ENCODE peak calls at places on chromosomes 7 and 10, in seven cellular contexts. K, D, P, R, J, B and Q are unnamed samples.

GRCh38 chr10:35574924-35575352 is 30.2 kb upstream of the GJD4 start:
- DNase-seq in K (peak), D (peak), P (peak), R (peak), J (no peak), B (no peak), Q (peak)

GRCh38 chr7:47503283-47503682 is 78.6 kb downstream of the TNS3 start:
- DNase-seq in K (peak), D (no peak), P (no peak), R (no peak), J (no peak), B (no peak), Q (peak)

GRCh38 chr10:75230600-75231038 is 5.1 kb downstream of the COMTD1 start:
- DNase-seq in K (peak), D (peak), P (no peak), R (peak), J (peak), B (peak), Q (peak)

GRCh38 chr7:149774237-149775175 is 1.1 kb upstream of the ZNF467 start:
- DNase-seq in K (no peak), D (peak), P (no peak), R (peak), J (no peak), B (no peak), Q (no peak)

GRCh38 chr7:2172311-2173183 is 60.2 kb downstream of the MAD1L1 start:
- DNase-seq in K (peak), D (no peak), P (no peak), R (peak), J (no peak), B (no peak), Q (peak)

GRCh38 chr10:16663472-16663871 is 141.8 kb upstream of the C1QL3 start:
- DNase-seq in K (no peak), D (no peak), P (no peak), R (no peak), J (no peak), B (no peak), Q (no peak)

GRCh38 chr10:110212119-110213006 is 5.0 kb downstream of the MXI1 start:
- DNase-seq in K (no peak), D (no peak), P (no peak), R (no peak), J (no peak), B (no peak), Q (no peak)

GRCh38 chr10:20622522-20623270 is 274.4 kb downstream of the NEBL start:
- DNase-seq in K (peak), D (no peak), P (no peak), R (no peak), J (no peak), B (no peak), Q (peak)

GRCh38 chr7:158907390-158907789 is 51.0 kb downstream of the DYNC2I1 start:
- DNase-seq in K (no peak), D (no peak), P (no peak), R (no peak), J (no peak), B (no peak), Q (no peak)

GRCh38 chr7:79734158-79734557 is 280.7 kb upstream of the MAGI2 start:
- DNase-seq in K (no peak), D (no peak), P (no peak), R (no peak), J (no peak), B (no peak), Q (no peak)

DNA sequence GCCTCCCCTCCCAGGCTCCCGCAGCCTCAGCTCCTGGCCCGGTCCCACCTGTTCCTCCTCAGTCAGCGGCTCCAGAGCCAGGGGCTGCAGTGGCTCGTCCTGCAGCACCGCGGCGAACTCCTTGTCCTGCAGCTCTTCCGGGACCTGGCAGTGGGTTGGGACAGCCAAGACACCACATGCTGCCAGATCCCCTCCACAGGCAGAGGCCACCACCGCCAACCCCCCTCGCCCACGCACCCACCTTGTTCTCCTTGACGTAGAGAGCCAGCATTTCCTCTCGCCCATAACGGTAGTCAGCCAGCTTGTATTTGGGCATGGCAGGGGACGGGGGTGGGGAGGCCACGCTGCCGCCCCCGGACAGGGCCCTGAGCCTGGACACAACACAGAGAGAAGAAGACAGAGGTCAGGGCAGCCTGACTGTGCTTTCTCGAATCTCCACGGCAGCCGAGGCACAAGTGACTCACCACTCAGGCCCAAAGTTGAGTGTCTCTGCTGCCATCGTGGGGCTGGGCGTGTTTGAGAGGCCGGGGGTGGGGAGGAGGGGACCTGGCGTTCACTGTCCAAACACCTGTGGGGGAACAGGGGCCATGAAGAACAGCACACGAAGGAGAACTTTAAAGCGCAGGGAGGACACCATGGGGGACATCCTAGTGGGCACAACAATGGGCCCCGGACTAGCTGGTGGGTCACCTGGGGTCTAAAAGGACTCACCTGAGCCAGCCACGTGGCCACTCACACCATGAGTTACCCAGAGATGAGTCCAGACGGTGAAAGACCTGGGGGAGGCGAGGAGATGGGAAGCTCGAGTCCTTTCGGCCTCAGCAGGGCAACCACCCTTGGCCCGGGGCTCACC is 6.1 kb downstream of the GIGYF1 start:
- DNase-seq in K (peak), D (no peak), P (no peak), R (no peak), J (no peak), B (no peak), Q (no peak)
- H2BK120ac ChIP-seq in K (no peak), D (no peak), P (no peak), R (no peak), J (no peak), B (no peak), Q (no peak)

DNA sequence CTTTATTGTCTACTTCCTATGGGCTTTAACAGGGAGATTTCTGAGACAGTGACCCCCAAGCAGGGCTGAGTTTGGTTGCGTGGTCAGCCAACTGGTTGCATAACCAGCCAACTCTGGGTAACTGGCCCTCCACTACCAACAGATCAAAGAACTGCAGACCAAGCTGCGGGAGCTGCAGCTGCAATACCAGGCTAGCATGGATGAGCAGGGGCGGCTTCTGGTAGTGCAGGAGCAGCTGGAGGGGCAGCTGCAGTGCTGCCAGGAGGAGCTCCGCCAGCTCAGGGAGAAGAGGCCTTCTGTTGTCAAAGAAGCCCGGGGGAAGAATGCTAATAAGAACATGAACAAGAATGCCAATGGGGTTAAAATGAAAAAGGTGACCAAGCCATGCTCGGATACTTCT is 15.7 kb upstream of the FLNC start:
- DNase-seq in K (no peak), D (no peak), P (no peak), R (no peak), J (no peak), B (no peak), Q (no peak)
- H2BK120ac ChIP-seq in K (no peak), D (no peak), P (no peak), R (no peak), J (no peak), B (no peak), Q (no peak)

DNA sequence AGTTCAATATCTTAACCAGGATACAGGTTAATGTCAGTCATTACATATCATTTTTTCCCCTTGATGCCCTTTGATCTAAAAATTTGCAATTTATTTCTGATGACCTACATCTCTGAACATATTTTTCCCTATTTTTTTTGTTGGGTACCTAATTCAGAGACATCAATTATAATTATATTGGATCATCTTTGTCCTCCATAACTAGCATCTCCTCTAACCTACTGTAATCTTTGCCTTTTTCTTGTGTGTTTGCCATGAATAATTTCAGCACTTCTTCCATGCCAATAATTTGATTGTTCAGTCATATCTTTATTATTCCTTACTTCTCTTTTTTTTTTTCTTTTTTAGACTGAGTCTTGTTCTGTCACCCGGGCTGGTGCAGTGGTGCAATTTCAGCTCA is 39.2 kb upstream of the FGFR2 start:
- DNase-seq in K (no peak), D (no peak), P (no peak), R (no peak), J (no peak), B (no peak), Q (no peak)
- H2BK120ac ChIP-seq in K (no peak), D (no peak), P (no peak), R (no peak), J (no peak), B (no peak), Q (no peak)

GRCh38 chr10:98610855-98611254 is 164.1 kb upstream of the HPS1 start:
- DNase-seq in K (no peak), D (no peak), P (no peak), R (no peak), J (no peak), B (no peak), Q (peak)

GRCh38 chr10:98609265-98609664 is 162.5 kb upstream of the HPS1 start:
- DNase-seq in K (no peak), D (no peak), P (no peak), R (no peak), J (no peak), B (no peak), Q (no peak)

GRCh38 chr10:98610301-98610700 is 163.6 kb upstream of the HPS1 start:
- DNase-seq in K (no peak), D (no peak), P (no peak), R (no peak), J (no peak), B (peak), Q (peak)

GRCh38 chr10:98611432-98611831 is 164.7 kb upstream of the HPS1 start:
- DNase-seq in K (no peak), D (peak), P (no peak), R (no peak), J (no peak), B (no peak), Q (peak)

GRCh38 chr10:98608417-98608816 is 161.7 kb upstream of the HPS1 start:
- DNase-seq in K (no peak), D (no peak), P (no peak), R (no peak), J (no peak), B (no peak), Q (no peak)
- H2BK120ac ChIP-seq in K (no peak), D (no peak), P (no peak), R (no peak), J (no peak), B (no peak), Q (no peak)

GRCh38 chr7:137958593-137959431 is 43.1 kb downstream of the CREB3L2 start:
- DNase-seq in K (no peak), D (no peak), P (no peak), R (no peak), J (no peak), B (peak), Q (peak)
- H2BK120ac ChIP-seq in K (no peak), D (no peak), P (no peak), R (no peak), J (no peak), B (peak), Q (no peak)

DNA sequence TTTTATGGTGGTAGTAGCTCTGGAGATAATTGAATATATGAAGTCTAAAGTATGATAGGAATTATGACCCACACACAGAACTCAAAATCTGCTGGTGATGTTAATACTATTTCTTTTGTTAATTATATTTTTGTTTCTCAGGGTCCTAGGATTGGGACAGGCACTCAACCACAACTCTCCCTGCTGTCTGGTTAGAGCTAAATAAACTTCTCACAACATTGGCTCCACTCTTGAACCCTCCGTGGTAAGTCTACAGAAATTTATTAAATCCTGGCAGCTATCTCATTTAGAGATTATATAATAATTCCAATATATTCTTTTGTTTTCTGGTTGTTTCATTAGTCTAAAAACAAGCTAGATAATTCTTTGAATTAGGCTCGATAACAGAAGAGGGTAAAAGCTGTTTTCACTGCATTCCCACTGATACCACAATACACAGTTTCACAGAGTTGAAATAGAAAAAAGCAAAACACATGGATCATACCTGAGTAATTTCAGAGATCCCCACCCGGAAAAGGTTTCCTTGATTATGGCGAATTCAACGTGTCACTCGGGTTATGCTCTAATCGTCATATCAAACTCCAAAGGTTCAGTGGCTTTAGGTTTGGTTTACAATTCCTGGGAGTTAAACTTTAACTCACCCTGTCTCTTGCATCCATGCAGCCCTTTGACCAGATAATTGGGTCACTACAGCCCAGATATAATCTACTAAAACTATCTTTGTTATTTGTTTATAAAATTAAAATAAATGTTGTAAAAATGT is at the start of gene A1CF:
- DNase-seq in K (no peak), D (no peak), P (no peak), R (no peak), J (no peak), B (no peak), Q (no peak)
- H2BK120ac ChIP-seq in K (no peak), D (no peak), P (no peak), R (no peak), J (no peak), B (no peak), Q (no peak)

DNA sequence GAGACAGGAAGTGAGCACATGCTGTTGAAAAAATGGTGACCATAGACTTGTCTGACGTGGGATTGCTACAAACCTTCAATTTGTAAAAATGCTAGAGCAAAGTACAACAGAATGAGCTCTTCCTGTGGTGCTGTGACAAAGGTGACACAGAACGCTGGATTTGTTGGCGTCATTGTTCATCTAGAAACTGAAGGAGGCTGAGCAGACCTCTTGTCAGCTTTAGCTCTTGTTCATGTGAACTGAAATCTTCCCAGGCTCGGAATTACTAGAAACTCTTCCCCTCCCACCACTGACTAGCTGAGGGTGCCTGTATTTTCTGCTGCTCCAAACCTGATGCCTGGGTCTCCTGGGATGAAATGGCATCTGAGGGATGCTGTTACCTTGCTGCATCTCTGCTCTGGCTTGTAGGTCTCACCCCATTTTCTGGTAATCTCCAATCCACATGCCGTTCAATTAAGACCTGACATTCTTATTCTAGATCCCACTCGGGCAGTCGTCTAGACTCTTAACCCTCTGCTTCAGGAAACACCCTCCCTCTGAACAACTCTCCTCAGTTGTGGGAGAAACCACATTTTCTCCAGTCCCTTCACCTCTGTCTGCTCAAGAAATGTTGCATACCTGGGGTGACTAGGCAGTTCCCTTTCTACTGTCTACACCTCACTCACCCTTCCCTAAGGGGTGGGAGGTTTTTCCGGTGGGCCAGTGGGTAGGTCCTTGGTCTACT is 349.3 kb downstream of the CXCL12 start:
- DNase-seq in K (no peak), D (peak), P (no peak), R (no peak), J (no peak), B (peak), Q (no peak)
- H2BK120ac ChIP-seq in K (no peak), D (no peak), P (no peak), R (no peak), J (no peak), B (no peak), Q (no peak)

DNA sequence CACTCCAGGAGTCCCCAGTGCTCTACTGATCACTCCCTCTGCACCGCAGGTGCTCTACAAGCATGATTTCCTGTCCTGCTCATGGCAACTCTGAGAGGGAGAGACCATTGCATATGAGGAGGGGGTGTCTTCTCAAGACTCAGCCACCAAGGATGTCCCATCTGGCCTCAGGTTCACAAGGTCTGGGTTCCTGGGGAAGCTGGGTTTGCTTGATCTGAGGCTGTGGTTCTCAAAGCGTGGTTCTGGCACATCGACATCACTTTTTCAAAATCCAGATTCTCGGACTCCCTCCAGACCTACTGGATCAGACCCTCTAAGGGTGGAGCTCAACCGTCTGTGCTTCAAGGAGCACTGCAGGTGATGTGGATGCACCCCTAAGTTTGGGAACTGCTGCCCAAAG is 247.5 kb downstream of the PLXNA4 start:
- DNase-seq in K (no peak), D (no peak), P (no peak), R (no peak), J (no peak), B (no peak), Q (no peak)
- H2BK120ac ChIP-seq in K (no peak), D (no peak), P (no peak), R (no peak), J (no peak), B (no peak), Q (no peak)

GRCh38 chr7:3649250-3649649 is 348.2 kb downstream of the SDK1 start:
- DNase-seq in K (peak), D (peak), P (no peak), R (no peak), J (no peak), B (no peak), Q (peak)
- H2BK120ac ChIP-seq in K (no peak), D (no peak), P (no peak), R (no peak), J (no peak), B (no peak), Q (no peak)

GRCh38 chr7:94409561-94409960 is 14.9 kb downstream of the COL1A2 start:
- DNase-seq in K (no peak), D (no peak), P (no peak), R (no peak), J (no peak), B (no peak), Q (no peak)
- H2BK120ac ChIP-seq in K (peak), D (no peak), P (no peak), R (no peak), J (no peak), B (no peak), Q (no peak)